ENCODE peak calls at places on chromosomes 13 and 19, in ten cellular contexts. P is Peyer's patch, H is breast epithelium, R is stomach, F is IMR-90, D is adrenal gland, V is endothelial cell of umbilical vein, C is heart left ventricle, X is uterus, N is body of pancreas. I is an unnamed sample.

GRCh38 chr19:33214621-33215020 is 11.0 kb downstream of the SLC7A10 start:
- DNase-seq in C (no peak), R (no peak), H (no peak), V (no peak), P (no peak), F (peak), X (no peak), D (no peak), N (no peak), I (no peak)

GRCh38 chr13:56736966-56737365 is 403.8 kb upstream of the PRR20A start:
- DNase-seq in X (no peak), P (no peak), V (no peak), C (no peak), H (no peak), D (no peak), F (no peak), R (no peak), N (no peak), I (no peak)

GRCh38 chr13:107441279-107441678 is 774.1 kb downstream of the LIG4 start:
- DNase-seq in N (no peak), R (no peak), H (no peak), F (peak), P (no peak), X (no peak), D (no peak), V (no peak), C (no peak), I (no peak)

GRCh38 chr13:62212246-62212645 is 796.6 kb upstream of the PCDH20 start:
- DNase-seq in F (no peak), D (no peak), N (no peak), C (no peak), P (no peak), X (no peak), H (no peak), R (no peak), V (no peak), I (no peak)

GRCh38 chr19:30070198-30070969 is 128.3 kb downstream of the URI1 start:
- DNase-seq in H (peak), R (peak), N (no peak), C (no peak), F (no peak), D (no peak), P (no peak), V (no peak), X (no peak), I (peak)

GRCh38 chr19:46082728-46083050 is 41.8 kb downstream of the IGFL3 start:
- DNase-seq in F (no peak), X (no peak), P (no peak), D (no peak), H (no peak), V (no peak), C (no peak), R (no peak), N (no peak), I (no peak)

GRCh38 chr19:41597600-41598041 is 21.7 kb downstream of the CEACAM21 start:
- DNase-seq in R (peak), P (peak), H (peak), X (peak), V (peak), F (peak), D (peak), N (peak), C (peak), I (no peak)

GRCh38 chr19:3506384-3507340 is 551 bp downstream of the FZR1 start:
- DNase-seq in D (peak), N (peak), H (no peak), C (peak), V (peak), R (peak), F (no peak), P (peak), X (peak), I (peak)

GRCh38 chr19:48470281-48470680 is 1.1 kb downstream of the CYTH2 start:
- DNase-seq in X (no peak), R (no peak), C (peak), F (no peak), H (no peak), N (no peak), V (no peak), P (no peak), D (no peak), I (no peak)

GRCh38 chr13:48710160-48710559 is 56.4 kb downstream of the CYSLTR2 start:
- DNase-seq in X (no peak), F (no peak), R (no peak), D (no peak), C (no peak), P (no peak), N (no peak), H (no peak), V (no peak), I (no peak)

GRCh38 chr13:71912524-71912923 is 45.5 kb upstream of the DACH1 start:
- DNase-seq in R (no peak), P (no peak), X (no peak), D (no peak), F (peak), C (no peak), N (no peak), V (no peak), H (no peak), I (no peak)

GRCh38 chr13:98299243-98299953 is 122.3 kb upstream of the RNF113B start:
- DNase-seq in F (peak), V (no peak), D (no peak), C (no peak), N (no peak), R (no peak), X (no peak), H (no peak), P (no peak), I (no peak)

GRCh38 chr13:114048463-114048862 is 74.6 kb upstream of the C13orf46 start:
- DNase-seq in R (no peak), D (no peak), C (peak), N (no peak), H (no peak), X (no peak), P (no peak), F (no peak), V (no peak), I (no peak)

GRCh38 chr13:30736461-30736860 is 1.1 kb downstream of the ALOX5AP start:
- DNase-seq in F (no peak), C (no peak), X (no peak), P (no peak), H (no peak), V (no peak), N (no peak), R (no peak), D (no peak), I (no peak)

GRCh38 chr19:2081873-2082810 is 14.0 kb downstream of the MOB3A start:
- DNase-seq in F (no peak), N (peak), R (peak), H (no peak), D (no peak), P (peak), V (no peak), C (no peak), X (no peak), I (no peak)

GRCh38 chr13:39909634-39910033 is 254.2 kb downstream of the COG6 start:
- DNase-seq in F (no peak), V (no peak), P (no peak), R (no peak), N (no peak), D (no peak), X (no peak), C (no peak), H (no peak), I (no peak)

GRCh38 chr13:41276824-41277223 is 13.4 kb upstream of the MTRF1 start:
- DNase-seq in X (no peak), C (no peak), R (no peak), D (no peak), P (no peak), N (no peak), V (no peak), H (no peak), F (no peak), I (no peak)

GRCh38 chr19:46303702-46304397 is 7.0 kb downstream of the HIF3A start:
- DNase-seq in X (peak), C (peak), H (peak), R (peak), D (peak), N (peak), P (no peak), F (no peak), V (no peak), I (peak)

GRCh38 chr13:112056739-112057433 is 10.1 kb upstream of the SOX1 start:
- DNase-seq in X (no peak), C (no peak), V (no peak), D (no peak), R (no peak), H (no peak), N (no peak), P (no peak), F (no peak), I (no peak)

GRCh38 chr13:107299717-107300116 is 731.8 kb upstream of the ARGLU1 start:
- DNase-seq in C (no peak), N (no peak), F (no peak), V (no peak), X (no peak), R (no peak), D (no peak), H (no peak), P (no peak), I (no peak)

GRCh38 chr13:90719452-90719851 is 628.0 kb upstream of the MIR17HG start:
- DNase-seq in N (no peak), P (no peak), R (no peak), F (no peak), C (no peak), D (no peak), V (no peak), H (no peak), X (no peak), I (no peak)

GRCh38 chr13:63690672-63691071 is 2275.0 kb upstream of the PCDH20 start:
- DNase-seq in X (no peak), D (no peak), V (no peak), H (no peak), N (no peak), F (peak), C (no peak), R (no peak), P (no peak), I (no peak)

GRCh38 chr19:7618366-7618765 is 11.0 kb downstream of the XAB2 start:
- DNase-seq in X (no peak), P (no peak), C (no peak), N (peak), R (peak), F (no peak), V (no peak), H (peak), D (peak), I (peak)

GRCh38 chr13:36551445-36551844 is 119.2 kb downstream of the CCNA1 start:
- DNase-seq in H (no peak), X (no peak), R (no peak), D (no peak), V (no peak), C (no peak), P (no peak), N (no peak), F (no peak), I (no peak)

GRCh38 chr13:110340812-110341444 is 33.8 kb downstream of the COL4A2 start:
- DNase-seq in H (no peak), C (peak), X (peak), D (peak), F (peak), N (peak), R (peak), V (peak), P (peak), I (peak)
- H3K27ac ChIP-seq in H (peak), C (peak), X (peak), D (peak), F (peak), N (peak), R (peak), V (peak), P (peak), I (peak)

DNA sequence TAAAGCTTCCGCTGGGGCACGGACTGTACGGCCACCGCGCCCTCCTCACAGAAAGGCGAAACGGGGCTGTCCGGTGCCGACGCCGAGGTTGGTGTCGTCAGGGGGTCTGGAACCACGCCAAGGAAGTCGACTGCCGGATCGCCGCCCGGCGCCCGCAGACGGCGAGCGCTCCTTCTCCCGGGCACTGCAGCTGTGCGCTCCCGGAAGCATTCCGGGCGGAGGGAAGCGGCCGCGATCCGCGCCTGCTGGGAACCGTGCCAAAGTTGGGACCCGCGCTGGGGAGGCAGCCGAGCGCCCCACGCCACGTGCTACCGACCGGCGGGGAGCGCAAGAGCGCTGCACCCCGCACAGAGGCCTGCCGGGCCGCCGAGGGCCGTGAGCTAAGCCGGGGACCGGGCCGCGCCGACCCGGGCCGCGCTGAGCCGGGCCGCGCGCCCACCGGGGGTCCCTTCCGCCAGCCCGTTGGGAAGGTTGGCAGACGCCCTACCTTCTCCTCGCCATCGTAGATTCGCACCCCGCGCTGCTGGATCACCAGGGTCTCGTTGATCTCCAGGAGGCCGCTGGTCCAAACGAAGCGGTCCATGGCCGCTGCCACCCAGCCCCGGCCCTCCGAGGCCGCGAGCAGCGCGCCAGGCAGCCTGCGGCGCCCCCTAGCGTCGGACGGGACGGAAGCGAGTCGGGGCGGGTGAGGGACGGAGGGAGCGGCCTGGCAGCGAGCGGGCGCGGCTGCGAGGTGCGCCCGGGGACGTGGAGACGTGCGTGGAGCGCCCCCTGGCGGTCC is at the start of gene VPS36:
- DNase-seq in H (peak), V (peak), X (peak), R (peak), D (peak), P (peak), F (peak), N (peak), C (peak), I (peak)
- TF ChIP-seq POLR2A in H (peak), V (peak), X (peak), R (no peak), D (peak), P (peak), F (peak), N (peak), C (peak), I (peak)

GRCh38 chr19:12695514-12695913 is 917 bp downstream of the FBXW9 start:
- DNase-seq in R (no peak), N (no peak), F (no peak), D (no peak), P (no peak), V (no peak), C (no peak), H (no peak), X (no peak), I (no peak)
- H3K27ac ChIP-seq in R (no peak), N (no peak), F (no peak), D (no peak), P (no peak), V (no peak), C (no peak), H (no peak), X (no peak), I (no peak)

DNA sequence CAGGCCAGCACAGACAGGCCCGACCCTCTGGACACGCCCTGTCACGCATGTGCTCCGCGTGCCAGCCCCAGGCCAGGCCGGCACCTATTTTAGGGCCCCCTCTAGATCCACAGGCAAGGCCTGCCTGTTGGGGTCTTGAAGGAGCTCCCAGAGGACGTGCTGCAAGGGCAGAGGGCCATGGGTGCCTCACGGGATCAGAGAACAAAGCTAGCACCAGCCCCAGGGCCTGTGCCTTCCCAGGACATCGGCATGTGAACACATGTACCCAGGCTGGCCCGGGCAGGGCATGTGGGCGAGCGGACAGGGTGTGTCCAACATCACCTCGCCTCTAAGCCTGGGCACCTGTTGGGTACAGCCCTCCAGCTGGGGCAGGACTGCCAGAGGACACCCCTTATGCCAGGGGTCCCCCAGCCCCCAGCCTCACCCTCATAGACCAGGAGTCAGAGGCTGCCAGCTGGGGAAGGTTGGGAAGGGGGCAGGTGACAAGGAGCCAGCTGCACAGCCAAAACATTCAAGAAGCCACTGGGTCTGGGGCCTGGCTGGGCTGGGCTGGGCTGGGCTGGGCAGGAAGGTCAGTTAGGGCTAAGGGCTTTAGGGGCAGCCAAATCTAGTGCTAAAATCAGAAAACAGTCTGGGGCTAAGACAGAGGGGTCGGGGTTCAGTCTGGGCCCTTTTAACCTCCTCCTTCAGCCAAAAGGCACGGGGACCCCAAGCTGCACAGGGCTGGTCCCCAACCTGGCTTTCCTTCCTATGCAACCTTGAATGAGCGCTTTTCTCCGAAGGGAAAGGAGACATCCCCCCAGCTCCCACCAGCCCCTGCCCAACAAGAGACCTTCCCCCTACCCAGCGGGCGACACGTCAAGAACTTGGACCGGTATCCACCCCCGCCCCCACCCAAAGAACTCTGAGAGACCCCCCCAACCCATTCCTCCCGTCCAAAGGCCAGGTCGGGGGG is 35.3 kb upstream of the NANOS3 start:
- DNase-seq in F (no peak), H (peak), C (peak), X (no peak), R (peak), N (peak), D (peak), P (no peak), V (no peak), I (peak)
- TF ChIP-seq POLR2A in F (peak), H (peak), C (peak), X (peak), R (no peak), N (peak), D (no peak), P (peak), V (peak), I (no peak)

DNA sequence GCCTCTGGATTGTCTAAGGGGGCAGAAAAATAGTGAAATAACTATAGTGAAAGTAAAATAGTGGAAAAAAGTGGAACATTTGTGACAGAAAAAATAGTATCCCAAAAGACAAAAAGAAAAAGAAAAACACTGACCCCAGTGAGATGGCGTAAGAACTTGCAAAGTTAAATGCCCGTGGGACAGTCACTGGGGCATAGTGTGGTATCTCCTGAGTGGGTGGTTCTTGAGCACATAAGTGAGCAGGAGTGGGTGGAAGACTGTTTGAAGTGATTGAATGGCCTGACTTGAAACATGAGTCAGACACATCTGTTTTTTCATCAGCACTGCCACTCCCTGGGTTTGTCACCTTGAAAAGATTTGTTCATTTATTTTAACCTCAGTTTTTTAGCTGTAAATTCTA is 2.5 kb downstream of the ZNF430 start:
- DNase-seq in D (no peak), P (no peak), N (no peak), X (no peak), F (peak), R (no peak), C (no peak), H (no peak), V (no peak), I (no peak)
- H3K27ac ChIP-seq in D (peak), P (no peak), N (no peak), X (no peak), F (no peak), R (no peak), C (no peak), H (no peak), V (no peak), I (no peak)

DNA sequence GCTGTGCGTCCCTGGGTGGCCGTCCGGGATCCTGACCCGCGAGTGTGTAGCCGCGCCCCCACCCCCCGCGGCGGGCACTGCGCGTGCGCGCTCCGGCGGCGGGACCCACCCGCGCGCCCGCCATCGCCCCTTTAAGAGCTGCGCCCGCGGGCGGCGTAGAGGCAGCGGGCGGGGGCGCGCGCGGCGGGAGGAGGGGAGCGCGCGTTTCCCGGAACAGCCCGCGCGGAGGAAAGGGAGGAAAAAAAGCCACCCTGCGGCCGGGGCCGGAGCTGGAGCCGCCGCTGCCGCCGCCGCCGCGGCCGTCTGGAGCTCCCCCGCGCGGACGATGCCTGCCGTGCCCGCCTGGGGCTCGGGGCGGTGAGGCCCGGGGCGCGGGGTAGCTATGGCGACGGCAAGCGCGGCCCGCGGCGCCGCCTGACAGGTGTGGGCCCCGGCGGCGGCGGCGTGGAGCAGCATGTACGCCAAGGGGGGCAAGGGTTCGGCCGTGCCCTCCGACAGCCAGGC is at the start of gene SSBP4:
- DNase-seq in P (peak), C (peak), F (peak), D (peak), R (peak), N (peak), V (peak), H (no peak), X (peak), I (peak)
- TF ChIP-seq POLR2A in P (no peak), C (peak), F (peak), D (peak), R (no peak), N (no peak), V (peak), H (no peak), X (peak), I (peak)

GRCh38 chr19:50557009-50557613 is 11.1 kb downstream of the LRRC4B start:
- DNase-seq in H (no peak), X (no peak), V (no peak), F (no peak), C (no peak), N (no peak), R (no peak), P (no peak), D (no peak), I (no peak)

GRCh38 chr19:50554212-50554611 is 14.0 kb downstream of the LRRC4B start:
- DNase-seq in H (no peak), P (no peak), D (no peak), C (no peak), F (no peak), R (no peak), V (no peak), N (no peak), X (no peak), I (no peak)

GRCh38 chr19:50555033-50555432 is 13.2 kb downstream of the LRRC4B start:
- DNase-seq in R (no peak), F (no peak), C (no peak), V (no peak), N (no peak), P (no peak), H (no peak), X (no peak), D (no peak), I (no peak)

GRCh38 chr19:50556236-50557008 is 11.8 kb downstream of the LRRC4B start:
- DNase-seq in F (peak), N (peak), R (peak), C (peak), D (peak), V (peak), H (no peak), X (peak), P (peak), I (peak)

GRCh38 chr19:50555447-50556235 is 12.6 kb downstream of the LRRC4B start:
- DNase-seq in N (no peak), R (no peak), F (no peak), X (no peak), H (no peak), D (no peak), V (no peak), C (peak), P (no peak), I (no peak)
- H3K27ac ChIP-seq in N (no peak), R (no peak), F (no peak), X (no peak), H (no peak), D (no peak), V (no peak), C (no peak), P (no peak), I (no peak)

DNA sequence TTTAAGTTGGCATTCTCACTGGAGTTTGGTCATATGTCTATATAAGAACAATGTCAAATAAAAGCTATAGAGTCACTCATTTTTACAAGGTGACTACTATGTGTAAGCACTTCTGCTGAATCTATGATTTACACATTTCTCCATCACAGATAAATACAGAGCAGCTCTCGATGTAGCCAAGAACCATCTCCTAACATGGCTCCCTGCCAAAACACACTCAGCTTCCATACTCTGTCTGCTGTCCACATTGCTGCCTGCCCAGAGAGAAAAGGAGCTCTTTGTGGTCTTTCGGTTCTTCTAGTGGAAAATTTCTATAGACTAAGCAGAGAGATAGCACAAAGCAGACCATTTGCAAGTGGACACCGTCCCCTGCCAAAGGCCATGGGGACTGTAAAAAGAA is 190.9 kb upstream of the KLF12 start:
- DNase-seq in X (peak), H (no peak), D (peak), C (peak), R (no peak), N (peak), V (peak), F (peak), P (no peak), I (no peak)
- TF ChIP-seq POLR2A in X (no peak), H (no peak), D (no peak), C (no peak), R (no peak), N (no peak), V (no peak), F (no peak), P (no peak), I (no peak)